ENCODE peak calls at places on chromosomes 4 and X, in five cellular contexts. I is HCT116, Y is upper lobe of left lung, E is spleen, Q is GM12892. C is an unnamed sample.

GRCh38 chr4:90061881-90062280 is 65.3 kb upstream of the CCSER1 start:
- DNase-seq in I (no peak), Y (no peak), E (no peak), Q (no peak), C (no peak)

GRCh38 chr4:112840061-112840460 is 203.1 kb downstream of the LARP7 start:
- DNase-seq in I (no peak), Y (no peak), E (no peak), Q (no peak), C (no peak)

GRCh38 chr4:103046416-103047290 is 27.1 kb upstream of the SLC9B1 start:
- DNase-seq in I (peak), Y (peak), E (no peak), Q (no peak), C (peak)

GRCh38 chr4:186839122-186840037 is 115.7 kb upstream of the FAT1 start:
- DNase-seq in I (no peak), Y (no peak), E (no peak), Q (no peak), C (no peak)

GRCh38 chr4:112898357-112899141 is 150.9 kb upstream of the ANK2 start:
- DNase-seq in I (no peak), Y (no peak), E (no peak), Q (no peak), C (no peak)

GRCh38 chr4:61445374-61446063 is 245.4 kb downstream of the ADGRL3 start:
- DNase-seq in I (no peak), Y (no peak), E (no peak), Q (no peak), C (no peak)

GRCh38 chr4:45442466-45442865 is 681.4 kb downstream of the GABRG1 start:
- DNase-seq in I (no peak), Y (no peak), E (no peak), Q (no peak), C (no peak)

GRCh38 chr4:20260821-20261220 is 9.1 kb downstream of the SLIT2 start:
- DNase-seq in I (no peak), Y (no peak), E (no peak), Q (no peak), C (no peak)

GRCh38 chr4:73776363-73776762 is 36.0 kb downstream of the CXCL8 start:
- DNase-seq in I (no peak), Y (peak), E (no peak), Q (no peak), C (no peak)

GRCh38 chrX:1452497-1453389 is at the start of gene ASMTL:
- DNase-seq in I (peak), Y (peak), E (peak), Q (peak), C (peak)
- TF ChIP-seq POLR2A in I (peak), Y (peak), E (peak), Q (peak), C (peak)

DNA sequence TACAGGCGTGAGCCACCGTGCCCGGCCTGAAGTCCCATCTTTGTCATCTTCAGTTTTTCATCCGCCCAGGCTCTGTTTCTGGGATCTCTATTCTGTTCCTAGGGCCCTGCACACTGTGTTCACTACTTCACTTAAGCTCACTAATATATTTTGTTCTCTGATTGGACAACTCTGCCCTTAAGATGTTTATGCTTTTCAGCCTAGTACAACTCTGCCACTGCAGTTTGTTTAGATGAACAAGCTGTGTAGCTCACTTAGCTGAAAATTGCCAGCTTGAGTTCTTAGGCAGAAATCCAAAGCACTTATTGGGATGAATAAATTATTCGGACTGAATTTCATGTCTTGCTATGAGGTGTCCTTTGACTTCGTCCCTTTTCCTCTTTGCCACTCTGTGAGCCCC is 60.8 kb downstream of the NYX start:
- DNase-seq in I (no peak), Y (no peak), E (no peak), Q (no peak), C (no peak)
- TF ChIP-seq POLR2AphosphoS5 in I (no peak), Y (no peak), E (no peak), Q (no peak), C (no peak)

DNA sequence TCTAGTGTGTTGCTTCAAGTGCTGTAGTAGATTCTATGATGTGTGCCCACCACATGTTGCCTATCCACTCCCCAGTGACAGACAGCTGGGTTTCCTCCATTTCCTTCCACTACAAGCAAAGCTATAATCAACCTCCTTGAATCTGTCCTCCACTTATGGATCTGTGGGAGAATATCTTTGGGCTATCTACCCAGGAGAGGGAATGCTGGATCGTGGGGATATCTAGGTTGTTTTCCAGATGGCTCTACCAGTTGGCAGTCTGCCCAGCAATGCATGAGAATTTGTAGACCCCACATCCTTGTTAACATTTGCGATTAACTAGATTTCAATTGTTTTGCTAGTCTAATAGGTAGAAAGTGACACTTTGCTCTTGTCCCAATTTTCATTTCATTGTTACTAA is 10.3 kb downstream of the NMU start:
- DNase-seq in I (no peak), Y (no peak), E (no peak), Q (no peak), C (no peak)
- TF ChIP-seq POLR2A in I (no peak), Y (no peak), E (no peak), Q (no peak), C (no peak)

DNA sequence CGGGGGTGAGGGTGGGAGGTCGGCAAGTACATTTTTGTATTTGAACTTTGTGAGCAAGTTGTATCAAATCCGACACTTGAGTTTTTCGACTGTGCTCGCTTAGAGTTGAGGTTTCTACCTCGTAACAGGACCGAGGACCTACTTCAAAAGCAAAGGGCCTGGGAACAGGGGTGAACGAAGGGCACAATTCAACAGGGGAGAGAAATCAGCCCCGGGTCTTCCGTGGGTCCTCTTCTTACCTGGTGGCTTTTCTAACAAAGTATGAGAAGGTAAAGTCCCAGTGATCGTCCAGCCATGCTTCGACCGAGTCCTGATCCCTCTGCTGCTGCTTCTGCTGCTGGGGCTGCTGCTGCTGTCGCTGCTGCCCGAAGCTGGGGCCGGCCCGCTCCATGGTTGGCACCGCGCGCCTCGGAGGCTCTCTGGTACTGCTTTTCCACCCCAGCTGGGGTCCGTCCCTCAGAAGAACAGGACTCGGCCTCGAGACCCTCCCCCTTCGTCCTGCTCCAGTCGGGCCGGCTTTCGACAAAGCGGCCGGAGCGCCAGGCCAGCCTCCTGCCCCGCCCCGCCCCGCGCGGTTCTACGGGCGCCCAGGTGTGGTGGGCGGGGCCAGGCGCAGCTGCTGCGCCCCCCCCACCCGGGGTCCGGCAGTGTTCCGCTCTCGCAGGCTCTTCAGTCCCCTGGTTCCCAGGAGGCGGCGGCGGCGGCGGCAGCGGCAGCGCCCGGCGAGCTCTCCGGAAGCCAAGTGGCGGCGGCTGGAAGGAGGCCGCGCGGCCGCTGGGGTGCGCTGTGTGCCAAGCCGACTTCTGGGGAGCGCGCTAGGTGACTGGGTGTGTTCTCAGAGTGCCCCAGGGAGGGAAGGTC is at the start of gene PDE5A:
- DNase-seq in I (peak), Y (peak), E (peak), Q (peak), C (peak)
- TF ChIP-seq POLR2AphosphoS5 in I (peak), Y (peak), E (peak), Q (no peak), C (no peak)

GRCh38 chr4:4248036-4248884 is at the start of gene TMEM128:
- DNase-seq in I (peak), Y (peak), E (peak), Q (peak), C (peak)
- TF ChIP-seq POLR2A in I (peak), Y (peak), E (no peak), Q (peak), C (peak)

DNA sequence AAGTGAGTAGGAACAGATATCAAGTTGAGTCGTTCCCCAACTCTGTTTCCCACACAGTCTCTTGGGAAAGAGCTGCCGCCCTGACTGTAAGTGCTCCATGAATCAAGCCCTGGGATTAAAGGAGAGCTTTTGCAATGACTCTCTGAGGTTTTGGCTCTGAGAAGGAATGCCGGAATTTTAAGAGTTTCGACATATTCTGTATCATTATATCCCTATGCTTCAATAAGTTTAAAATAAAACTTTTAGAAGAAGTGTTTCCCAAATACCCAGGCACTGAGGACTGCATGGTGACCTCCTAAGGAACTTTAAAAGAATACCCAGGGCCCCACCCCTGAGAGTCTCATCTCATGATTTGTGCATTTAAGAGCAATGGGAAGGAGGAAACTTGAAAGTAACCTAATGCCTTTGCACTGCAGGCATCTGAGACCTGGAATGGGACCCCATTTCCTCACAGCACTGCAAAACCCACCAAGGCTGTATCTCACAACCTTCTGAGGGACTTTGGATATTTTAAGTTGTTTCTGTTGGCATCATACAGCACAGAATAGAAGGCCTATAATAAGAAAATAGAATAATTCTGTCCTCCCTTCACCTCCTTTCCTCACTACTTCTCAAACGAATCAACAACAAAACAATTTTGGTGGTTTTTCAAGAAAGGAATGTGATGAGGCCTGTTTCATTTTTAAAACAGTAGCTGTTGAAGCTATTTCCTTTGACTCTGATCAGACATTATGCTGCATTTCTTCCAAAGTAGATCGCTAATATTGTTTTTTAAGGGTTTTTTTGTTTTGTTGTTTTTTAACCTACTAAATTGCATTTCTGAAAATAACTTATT is 121.2 kb downstream of the GASK1B start:
- DNase-seq in I (no peak), Y (no peak), E (no peak), Q (no peak), C (no peak)
- TF ChIP-seq POLR2AphosphoS5 in I (no peak), Y (no peak), E (no peak), Q (no peak), C (peak)

GRCh38 chrX:109830157-109830703 is 97.2 kb upstream of the ACSL4 start:
- DNase-seq in I (no peak), Y (no peak), E (no peak), Q (no peak), C (no peak)
- TF ChIP-seq POLR2A in I (no peak), Y (no peak), E (no peak), Q (no peak), C (no peak)